ENCODE peak calls at places on chromosome X, in four cellular contexts. A is uterus, Q is GM12891, K is lower leg skin. M is an unnamed sample.

GRCh38 chrX:29661290-29661689 is 554.1 kb upstream of the MAGEB2 start:
- DNase-seq in K (no peak), A (no peak), Q (no peak), M (no peak)

GRCh38 chrX:132058975-132059374 is 35.9 kb downstream of the STK26 start:
- DNase-seq in Q (no peak), K (no peak), A (no peak), M (no peak)

GRCh38 chrX:40085086-40085551 is 12.6 kb downstream of the BCOR start:
- DNase-seq in Q (no peak), K (no peak), A (no peak), M (no peak)

GRCh38 chrX:31708116-31708515 is 636.3 kb upstream of the FTHL17 start:
- DNase-seq in K (no peak), A (no peak), Q (no peak), M (no peak)

GRCh38 chrX:40778861-40779575 is 43.7 kb upstream of the MED14 start:
- DNase-seq in Q (no peak), A (no peak), K (no peak), M (no peak)

GRCh38 chrX:40514376-40514775 is 66.4 kb upstream of the ATP6AP2 start:
- DNase-seq in A (no peak), K (no peak), Q (no peak), M (no peak)

GRCh38 chrX:41085883-41086626 is 810 bp downstream of the USP9X start:
- DNase-seq in Q (peak), A (peak), K (peak), M (no peak)

GRCh38 chrX:111100191-111100590 is 4.2 kb downstream of the PAK3 start:
- DNase-seq in K (no peak), Q (peak), A (no peak), M (peak)

GRCh38 chrX:139924069-139924695 is 8.7 kb downstream of the ATP11C start:
- DNase-seq in Q (no peak), A (no peak), K (no peak), M (no peak)

GRCh38 chrX:95076449-95076848 is 1402.4 kb downstream of the FAM133A start:
- DNase-seq in Q (no peak), K (no peak), A (no peak), M (no peak)

GRCh38 chrX:74536142-74537010 is 78.0 kb downstream of the RLIM start:
- DNase-seq in K (peak), Q (peak), A (peak), M (peak)

GRCh38 chrX:65581661-65582339 is 47.2 kb upstream of the LAS1L start:
- DNase-seq in Q (no peak), A (peak), K (peak), M (peak)

GRCh38 chrX:18390941-18391538 is 34.4 kb upstream of the CDKL5 start:
- DNase-seq in K (peak), A (peak), Q (no peak), M (no peak)

GRCh38 chrX:107483976-107484726 is 34.7 kb downstream of the FRMPD3 start:
- DNase-seq in K (no peak), A (peak), Q (no peak), M (no peak)

GRCh38 chrX:44244008-44244407 is 99.5 kb downstream of the EFHC2 start:
- DNase-seq in K (no peak), Q (no peak), A (no peak), M (no peak)

GRCh38 chrX:153818571-153819397 is 11.6 kb downstream of the PDZD4 start:
- DNase-seq in K (no peak), A (no peak), Q (peak), M (peak)

GRCh38 chrX:37922926-37923325 is 75.6 kb upstream of the DYNLT3 start:
- DNase-seq in K (no peak), Q (no peak), A (no peak), M (no peak)

GRCh38 chrX:40094041-40094899 is 3.5 kb downstream of the BCOR start:
- DNase-seq in Q (no peak), A (peak), K (peak), M (no peak)

GRCh38 chrX:135596495-135596894 is 76.0 kb downstream of the INTS6L start:
- DNase-seq in A (no peak), K (no peak), Q (peak), M (peak)

GRCh38 chrX:119041175-119041574 is 31.6 kb upstream of the CT47C1 start:
- DNase-seq in Q (no peak), K (peak), A (peak), M (peak)

GRCh38 chrX:1355131-1355799 is 18.7 kb downstream of the IL3RA start:
- DNase-seq in Q (no peak), K (no peak), A (no peak), M (no peak)

GRCh38 chrX:136745215-136746173 is 35.2 kb downstream of the ARHGEF6 start:
- DNase-seq in Q (no peak), A (no peak), K (no peak), M (no peak)

GRCh38 chrX:38561951-38562719 is 793 bp downstream of the TSPAN7 start:
- DNase-seq in K (no peak), A (peak), Q (no peak), M (no peak)

GRCh38 chrX:68894513-68895338 is 65.9 kb downstream of the EFNB1 start:
- DNase-seq in A (peak), K (peak), Q (no peak), M (no peak)
- TF ChIP-seq POLR2A in A (no peak), K (no peak), Q (no peak), M (no peak)

GRCh38 chrX:84501798-84502628 is at the start of gene HDX:
- DNase-seq in Q (peak), A (peak), K (peak), M (peak)
- TF ChIP-seq POLR2A in Q (peak), A (peak), K (no peak), M (no peak)

GRCh38 chrX:49043220-49043986 is at the start of gene TFE3:
- DNase-seq in K (peak), Q (peak), A (peak), M (peak)
- TF ChIP-seq POLR2A in K (no peak), Q (no peak), A (peak), M (peak)

GRCh38 chrX:16711219-16712115 is 1.0 kb downstream of the CTPS2 start:
- DNase-seq in K (no peak), Q (peak), A (no peak), M (no peak)

GRCh38 chrX:16714504-16714903 is 2.0 kb upstream of the CTPS2 start:
- DNase-seq in A (no peak), K (no peak), Q (no peak), M (no peak)

GRCh38 chrX:16708016-16708415 is 4.5 kb downstream of the CTPS2 start:
- DNase-seq in K (no peak), Q (no peak), A (no peak), M (no peak)

GRCh38 chrX:16712825-16713155 is 321 bp upstream of the CTPS2 start:
- DNase-seq in Q (no peak), A (peak), K (no peak), M (no peak)

DNA sequence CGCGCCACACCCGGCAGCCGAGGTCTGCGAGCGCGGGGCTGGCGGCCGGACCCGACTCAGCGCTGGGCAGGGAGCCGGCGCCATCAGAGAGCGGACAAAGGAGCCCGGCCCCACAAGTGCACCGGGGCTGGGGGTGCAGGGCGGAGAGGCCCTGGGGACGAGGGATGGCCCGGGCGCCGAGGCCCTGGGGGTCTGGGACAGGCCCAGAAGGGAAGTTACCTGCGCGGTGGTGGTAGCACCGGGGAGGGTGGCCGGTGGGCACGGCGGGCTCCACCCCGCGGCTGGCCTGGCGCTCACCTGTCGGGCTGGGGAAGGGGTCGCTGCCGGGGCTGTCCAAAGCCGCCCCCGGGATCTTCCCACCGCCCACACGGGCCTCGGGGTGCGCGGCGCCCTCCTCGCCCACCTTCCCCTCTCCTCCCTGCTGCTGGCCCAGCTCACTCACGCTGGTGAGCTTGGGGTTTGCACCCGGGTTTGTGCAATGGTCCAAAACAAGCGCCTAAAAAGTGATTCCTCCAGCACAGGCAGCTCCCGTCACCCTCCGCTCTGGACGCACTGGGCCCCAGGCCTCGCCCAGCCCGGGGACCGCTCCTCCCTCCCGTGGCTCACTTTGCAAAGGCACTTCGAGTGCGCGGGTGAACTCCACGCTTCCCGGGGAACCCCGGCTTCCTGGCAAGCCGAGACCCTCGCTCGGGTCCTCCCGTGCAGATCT is at the start of gene CTPS2:
- DNase-seq in Q (peak), K (peak), A (peak), M (peak)
- TF ChIP-seq POLR2A in Q (peak), K (no peak), A (no peak), M (peak)

DNA sequence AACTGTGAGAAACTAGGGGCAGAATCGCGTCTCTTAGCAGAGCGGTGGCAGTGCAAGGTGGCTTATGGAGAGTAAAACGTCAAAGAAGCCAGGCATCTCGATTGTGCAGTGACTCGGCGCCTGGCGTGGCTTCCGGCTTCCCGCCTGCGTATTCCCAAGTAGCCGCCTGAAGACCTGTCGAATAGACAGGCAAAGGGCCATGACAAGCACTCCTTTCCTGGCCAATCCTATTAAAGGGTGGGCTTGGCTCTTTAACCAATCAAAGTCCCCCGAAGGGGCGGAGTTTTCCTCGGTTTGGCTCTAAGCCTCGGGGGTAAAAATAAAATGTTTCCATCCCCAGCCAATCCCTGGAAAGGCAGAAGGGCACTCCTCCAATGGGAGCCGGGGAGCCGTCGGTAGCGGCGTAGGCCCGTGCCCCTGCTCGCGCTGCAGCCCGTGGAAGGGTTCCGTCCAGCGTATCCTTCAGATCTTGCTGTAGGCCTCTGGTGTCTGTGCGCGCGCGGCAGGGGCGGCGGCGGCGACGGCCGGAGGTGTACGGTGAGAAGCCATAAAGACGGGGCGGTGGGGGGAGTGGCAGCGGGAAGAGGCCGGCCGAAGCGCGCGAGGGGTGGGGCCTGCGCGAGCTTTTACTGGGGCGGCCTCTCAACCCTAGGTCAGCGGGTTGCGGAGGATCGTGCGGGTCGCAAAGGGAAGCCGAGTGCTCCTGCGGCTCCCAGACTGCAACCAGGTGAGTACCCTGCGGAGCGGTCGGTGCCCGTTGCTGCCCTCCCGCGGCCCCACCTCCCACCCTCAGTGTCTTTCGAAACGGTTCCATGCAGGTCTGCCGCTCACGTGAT is at the start of gene KANTR:
- DNase-seq in K (peak), A (peak), Q (peak), M (peak)
- TF ChIP-seq POLR2A in K (no peak), A (peak), Q (no peak), M (peak)